ENCODE peak calls at places on chromosomes 11 and 22, in five cellular contexts. J, Z, C, G and M are unnamed samples.

GRCh38 chr11:100639140-100639539 is 47.9 kb upstream of the ARHGAP42 start:
- DNase-seq in J (no peak), Z (no peak), C (peak; percentile 11), G (no peak), M (no peak)

GRCh38 chr22:27800250-27801131 is 1.1 kb downstream of the MN1 start:
- DNase-seq in J (no peak), Z (no peak), C (no peak), G (no peak), M (no peak)

GRCh38 chr11:124882339-124883071 is 15.2 kb downstream of the ROBO4 start:
- DNase-seq in J (peak; percentile 89), Z (no peak), C (no peak), G (no peak), M (no peak)

GRCh38 chr11:104333977-104334376 is 170.0 kb upstream of the PDGFD start:
- DNase-seq in J (peak; percentile 7), Z (peak; percentile 7), C (peak; percentile 34), G (no peak), M (peak; percentile 46)

GRCh38 chr11:1669546-1670218 is 27.3 kb upstream of the KRTAP5-6 start:
- DNase-seq in J (no peak), Z (no peak), C (no peak), G (no peak), M (no peak)

GRCh38 chr22:24973867-24974266 is 21.4 kb downstream of the KIAA1671 start:
- DNase-seq in J (no peak), Z (no peak), C (no peak), G (no peak), M (no peak)

GRCh38 chr11:116786966-116787365 is 857 bp downstream of the ZPR1 start:
- DNase-seq in J (no peak), Z (no peak), C (no peak), G (no peak), M (no peak)

GRCh38 chr11:802018-802617 is 2.9 kb downstream of the PIDD1 start:
- DNase-seq in J (no peak), Z (no peak), C (no peak), G (no peak), M (no peak)

GRCh38 chr11:73564903-73565302 is 33.0 kb downstream of the FAM168A start:
- DNase-seq in J (no peak), Z (no peak), C (no peak), G (no peak), M (no peak)

GRCh38 chr11:15453211-15453715 is 338.5 kb downstream of the INSC start:
- DNase-seq in J (no peak), Z (no peak), C (no peak), G (no peak), M (no peak)

GRCh38 chr22:30889268-30889995 is 79.1 kb downstream of the MORC2 start:
- DNase-seq in J (no peak), Z (no peak), C (no peak), G (no peak), M (no peak)

GRCh38 chr11:27194976-27195375 is 154.4 kb downstream of the BBOX1 start:
- DNase-seq in J (no peak), Z (no peak), C (no peak), G (no peak), M (no peak)

GRCh38 chr11:65427691-65428577 is 5.3 kb downstream of the NEAT1 start:
- DNase-seq in J (no peak), Z (peak; percentile 39), C (peak; percentile 82), G (no peak), M (peak; percentile 37)

GRCh38 chr22:30866811-30867271 is 101.7 kb downstream of the MORC2 start:
- DNase-seq in J (peak; percentile 31), Z (no peak), C (peak; percentile 22), G (no peak), M (peak; percentile 14)

GRCh38 chr11:117868815-117869642 is 7.4 kb downstream of the FXYD6 start:
- DNase-seq in J (no peak), Z (no peak), C (no peak), G (no peak), M (no peak)

GRCh38 chr22:33476716-33477115 is 418.5 kb upstream of the SYN3 start:
- DNase-seq in J (peak; percentile 61), Z (no peak), C (peak; percentile 15), G (no peak), M (peak; percentile 53)

GRCh38 chr22:39624501-39624821 is 53.9 kb downstream of the CACNA1I start:
- DNase-seq in J (no peak), Z (no peak), C (no peak), G (no peak), M (no peak)

GRCh38 chr11:7906481-7906880 is 24.6 kb downstream of the OR10A6 start:
- DNase-seq in J (no peak), Z (no peak), C (no peak), G (no peak), M (no peak)

GRCh38 chr11:74288161-74288560 is 23.3 kb downstream of the P4HA3 start:
- DNase-seq in J (no peak), Z (no peak), C (peak; percentile 94), G (no peak), M (peak; percentile 16)

GRCh38 chr11:62593434-62594044 is 2.2 kb upstream of the TUT1 start:
- DNase-seq in J (peak; percentile 59), Z (no peak), C (peak; percentile 88), G (no peak), M (peak; percentile 94)

GRCh38 chr11:134677338-134677948 is 265.4 kb upstream of the B3GAT1 start:
- DNase-seq in J (no peak), Z (no peak), C (no peak), G (no peak), M (no peak)

DNA sequence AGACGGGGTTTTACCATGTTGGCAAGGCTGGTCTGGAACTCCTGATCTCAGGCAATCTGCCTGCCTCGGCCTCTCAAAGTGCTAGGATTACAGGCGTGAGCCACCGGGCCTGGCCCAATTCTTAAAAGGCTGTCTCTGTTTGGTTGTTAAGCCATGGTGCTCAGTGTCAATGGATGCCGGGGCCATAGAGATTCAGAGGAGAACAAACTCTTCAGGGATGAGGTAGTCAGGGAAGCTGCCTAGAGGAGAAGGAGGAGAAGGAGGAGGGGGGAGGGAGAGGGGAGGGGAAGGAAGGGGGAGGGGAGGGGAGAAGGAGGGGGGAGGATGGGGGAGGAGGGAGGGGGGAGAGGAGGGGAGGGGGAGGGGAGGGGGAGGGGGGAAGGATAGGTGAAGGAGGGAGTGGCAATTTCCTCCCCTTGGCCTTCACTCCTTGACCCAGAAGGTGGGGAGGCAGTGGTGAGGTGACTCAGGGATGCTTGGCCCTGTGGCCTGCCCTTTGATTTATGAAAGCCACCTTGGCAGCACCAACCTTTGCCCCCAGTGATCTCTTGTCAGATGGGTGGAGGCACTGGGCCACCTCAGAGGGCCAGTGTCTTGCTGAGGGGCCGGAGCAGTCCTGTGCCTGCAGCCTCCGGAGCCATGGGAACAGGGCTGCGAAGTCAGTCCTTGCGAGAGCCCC is at the start of gene C11orf86:
- DNase-seq in J (no peak), Z (no peak), C (peak; percentile 85), G (no peak), M (no peak)
- TF ChIP-seq POLR2A in J (no peak), Z (no peak), C (no peak), G (no peak), M (no peak)

GRCh38 chr11:3195251-3196160 is 23.1 kb downstream of the MRGPRG start:
- DNase-seq in J (peak; percentile 20), Z (peak; percentile 6), C (no peak), G (no peak), M (peak; percentile 57)
- TF ChIP-seq MAX in J (no peak), Z (no peak), C (no peak), G (no peak), M (no peak)

GRCh38 chr11:121655481-121656332 is 202.9 kb upstream of the SORL1-AS1 start:
- DNase-seq in J (peak; percentile 69), Z (peak; percentile 60), C (peak; percentile 73), G (peak; percentile 50), M (peak; percentile 85)
- TF ChIP-seq POLR2A in J (no peak), Z (no peak), C (no peak), G (no peak), M (no peak)

DNA sequence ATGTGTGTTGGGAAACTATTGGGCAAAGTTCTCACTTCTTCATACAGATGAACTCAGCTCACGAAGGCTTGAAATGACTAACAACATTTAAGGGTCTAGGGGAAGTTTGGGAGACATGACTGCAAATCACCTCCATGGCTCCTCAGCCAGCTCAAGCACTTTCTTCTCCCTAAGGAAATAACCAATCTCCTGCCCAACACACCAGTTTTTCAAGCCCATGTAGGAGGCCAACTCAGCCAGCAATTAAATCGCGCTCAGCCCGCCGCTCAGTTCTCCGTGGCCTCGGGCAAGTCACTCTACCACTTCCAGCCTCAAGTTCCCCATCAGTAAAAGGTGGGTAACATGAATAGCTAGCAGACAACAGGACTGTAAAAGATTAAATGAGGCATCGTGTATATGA is 814 bp downstream of the POLDIP3 start:
- DNase-seq in J (no peak), Z (no peak), C (no peak), G (no peak), M (peak; percentile 56)
- TF ChIP-seq MAX in J (no peak), Z (no peak), C (no peak), G (no peak), M (no peak)

GRCh38 chr11:76236092-76237026 is 30.1 kb upstream of the WNT11 start:
- DNase-seq in J (no peak), Z (peak; percentile 16), C (peak; percentile 81), G (no peak), M (peak; percentile 82)

GRCh38 chr11:76233936-76234703 is 27.8 kb upstream of the WNT11 start:
- DNase-seq in J (no peak), Z (no peak), C (no peak), G (no peak), M (peak; percentile 98)

GRCh38 chr11:76237041-76237649 is 30.8 kb upstream of the WNT11 start:
- DNase-seq in J (no peak), Z (no peak), C (no peak), G (no peak), M (no peak)

GRCh38 chr11:76234704-76235232 is 28.5 kb upstream of the WNT11 start:
- DNase-seq in J (no peak), Z (no peak), C (no peak), G (no peak), M (no peak)

GRCh38 chr11:76235233-76236091 is 29.2 kb upstream of the WNT11 start:
- DNase-seq in J (peak; percentile 86), Z (peak; percentile 79), C (peak; percentile 92), G (peak; percentile 89), M (peak; percentile 95)
- TF ChIP-seq POLR2A in J (peak; percentile 63), Z (no peak), C (peak; percentile 58), G (peak; percentile 91), M (peak; percentile 93)